ENCODE peak calls at places on chromosomes 7 and 10, in seven cellular contexts. One of them, this sample, is unnamed.

GRCh38 chr7:149147730-149148653 is 739 bp downstream of the ZNF398 start:
- DNase-seq in aorta: peak; percentile 72
- DNase-seq in cardiac muscle cell: peak; percentile 53
- DNase-seq in heart right ventricle: peak; percentile 36
- DNase-seq in adrenal gland: peak; percentile 72
- DNase-seq in HepG2: peak; percentile 10
- DNase-seq in ovary: peak; percentile 58
- DNase-seq in this sample: no peak

GRCh38 chr7:98647326-98647725 is 30.2 kb downstream of the NPTX2 start:
- DNase-seq in aorta: no peak
- DNase-seq in cardiac muscle cell: no peak
- DNase-seq in heart right ventricle: no peak
- DNase-seq in adrenal gland: no peak
- DNase-seq in HepG2: no peak
- DNase-seq in ovary: no peak
- DNase-seq in this sample: no peak

GRCh38 chr10:101485207-101485606 is 102.8 kb downstream of the POLL start:
- DNase-seq in aorta: no peak
- DNase-seq in cardiac muscle cell: no peak
- DNase-seq in heart right ventricle: no peak
- DNase-seq in adrenal gland: no peak
- DNase-seq in HepG2: no peak
- DNase-seq in ovary: no peak
- DNase-seq in this sample: no peak

GRCh38 chr7:95317546-95317945 is 6.8 kb downstream of the PON1 start:
- DNase-seq in aorta: no peak
- DNase-seq in cardiac muscle cell: no peak
- DNase-seq in heart right ventricle: no peak
- DNase-seq in adrenal gland: no peak
- DNase-seq in HepG2: no peak
- DNase-seq in ovary: no peak
- DNase-seq in this sample: no peak

GRCh38 chr10:110725809-110726641 is 81.9 kb downstream of the RBM20 start:
- DNase-seq in aorta: no peak
- DNase-seq in cardiac muscle cell: peak; percentile 38
- DNase-seq in heart right ventricle: no peak
- DNase-seq in adrenal gland: no peak
- DNase-seq in HepG2: no peak
- DNase-seq in ovary: no peak
- DNase-seq in this sample: no peak

GRCh38 chr10:47303866-47304265 is 3.9 kb downstream of the GDF10 start:
- DNase-seq in aorta: no peak
- DNase-seq in cardiac muscle cell: no peak
- DNase-seq in heart right ventricle: no peak
- DNase-seq in adrenal gland: no peak
- DNase-seq in HepG2: no peak
- DNase-seq in ovary: no peak
- DNase-seq in this sample: no peak

GRCh38 chr7:150847536-150847935 is 4.8 kb upstream of the AOC1 start:
- DNase-seq in aorta: no peak
- DNase-seq in cardiac muscle cell: no peak
- DNase-seq in heart right ventricle: no peak
- DNase-seq in adrenal gland: no peak
- DNase-seq in HepG2: no peak
- DNase-seq in ovary: no peak
- DNase-seq in this sample: no peak

GRCh38 chr10:88385601-88386203 is 197.4 kb downstream of the RNLS start:
- DNase-seq in aorta: peak; percentile 47
- DNase-seq in cardiac muscle cell: no peak
- DNase-seq in heart right ventricle: no peak
- DNase-seq in adrenal gland: no peak
- DNase-seq in HepG2: peak; percentile 27
- DNase-seq in ovary: peak; percentile 37
- DNase-seq in this sample: peak; percentile 75

GRCh38 chr7:130732980-130733865 is 784 bp downstream of the KLF14 start:
- DNase-seq in aorta: peak; percentile 45
- DNase-seq in cardiac muscle cell: no peak
- DNase-seq in heart right ventricle: no peak
- DNase-seq in adrenal gland: peak; percentile 68
- DNase-seq in HepG2: no peak
- DNase-seq in ovary: peak; percentile 45
- DNase-seq in this sample: peak; percentile 8

GRCh38 chr7:130734525-130735272 is 692 bp upstream of the KLF14 start:
- DNase-seq in aorta: no peak
- DNase-seq in cardiac muscle cell: peak; percentile 14
- DNase-seq in heart right ventricle: no peak
- DNase-seq in adrenal gland: no peak
- DNase-seq in HepG2: no peak
- DNase-seq in ovary: no peak
- DNase-seq in this sample: no peak

GRCh38 chr7:130733866-130734524 is at the start of gene KLF14:
- DNase-seq in aorta: no peak
- DNase-seq in cardiac muscle cell: peak; percentile 20
- DNase-seq in heart right ventricle: no peak
- DNase-seq in adrenal gland: peak; percentile 77
- DNase-seq in HepG2: no peak
- DNase-seq in ovary: peak; percentile 54
- DNase-seq in this sample: peak; percentile 10

GRCh38 chr7:130736298-130736900 is 2.4 kb upstream of the KLF14 start:
- DNase-seq in aorta: no peak
- DNase-seq in cardiac muscle cell: no peak
- DNase-seq in heart right ventricle: no peak
- DNase-seq in adrenal gland: no peak
- DNase-seq in HepG2: no peak
- DNase-seq in ovary: no peak
- DNase-seq in this sample: no peak

DNA sequence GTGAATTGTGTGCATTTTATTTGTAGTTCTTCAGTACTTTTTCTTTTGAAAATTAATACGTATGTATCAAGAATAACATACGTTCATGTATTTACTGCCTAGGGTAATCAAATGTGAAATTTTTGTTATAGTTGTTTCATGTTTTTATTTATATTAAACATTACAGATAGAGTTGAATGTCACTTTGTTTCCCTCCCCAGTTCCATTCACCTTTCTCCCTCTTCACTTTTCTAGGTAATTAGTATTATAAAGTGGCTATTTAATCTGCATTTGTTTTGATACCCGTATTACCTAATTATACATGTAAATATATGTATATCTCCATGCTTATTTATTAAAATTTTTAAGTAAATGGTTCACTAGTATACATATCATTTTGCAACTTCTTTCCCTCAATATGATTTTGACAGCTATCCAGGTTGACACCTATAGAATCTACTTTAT is 1.3 kb upstream of the KLF14 start:
- DNase-seq in aorta: no peak
- DNase-seq in cardiac muscle cell: no peak
- DNase-seq in heart right ventricle: no peak
- DNase-seq in adrenal gland: no peak
- DNase-seq in HepG2: no peak
- DNase-seq in ovary: no peak
- DNase-seq in this sample: no peak
- H3K27me3 ChIP-seq in aorta: no peaks in the 10 kb centered on the region
- H3K27me3 ChIP-seq in cardiac muscle cell: peaks cover 100% of the 10 kb centered on the region
- H3K27me3 ChIP-seq in heart right ventricle: peaks cover 100% of the 10 kb centered on the region
- H3K27me3 ChIP-seq in adrenal gland: peaks cover 8% of the 10 kb centered on the region
- H3K27me3 ChIP-seq in HepG2: peaks cover 57% of the 10 kb centered on the region
- H3K27me3 ChIP-seq in ovary: no peaks in the 10 kb centered on the region
- H3K27me3 ChIP-seq in this sample: peaks cover 36% of the 10 kb centered on the region

GRCh38 chr10:70771311-70772194 is 13.6 kb downstream of the TBATA start:
- DNase-seq in aorta: no peak
- DNase-seq in cardiac muscle cell: no peak
- DNase-seq in heart right ventricle: no peak
- DNase-seq in adrenal gland: no peak
- DNase-seq in HepG2: no peak
- DNase-seq in ovary: peak; percentile 13
- DNase-seq in this sample: no peak

GRCh38 chr10:70770001-70770400 is 15.2 kb downstream of the TBATA start:
- DNase-seq in aorta: no peak
- DNase-seq in cardiac muscle cell: no peak
- DNase-seq in heart right ventricle: no peak
- DNase-seq in adrenal gland: no peak
- DNase-seq in HepG2: no peak
- DNase-seq in ovary: no peak
- DNase-seq in this sample: no peak

GRCh38 chr10:70772627-70773026 is 12.6 kb downstream of the TBATA start:
- DNase-seq in aorta: no peak
- DNase-seq in cardiac muscle cell: no peak
- DNase-seq in heart right ventricle: no peak
- DNase-seq in adrenal gland: no peak
- DNase-seq in HepG2: no peak
- DNase-seq in ovary: no peak
- DNase-seq in this sample: no peak

GRCh38 chr10:70765794-70766594 is 19.2 kb downstream of the TBATA start:
- DNase-seq in aorta: no peak
- DNase-seq in cardiac muscle cell: no peak
- DNase-seq in heart right ventricle: no peak
- DNase-seq in adrenal gland: no peak
- DNase-seq in HepG2: no peak
- DNase-seq in ovary: no peak
- DNase-seq in this sample: no peak

DNA sequence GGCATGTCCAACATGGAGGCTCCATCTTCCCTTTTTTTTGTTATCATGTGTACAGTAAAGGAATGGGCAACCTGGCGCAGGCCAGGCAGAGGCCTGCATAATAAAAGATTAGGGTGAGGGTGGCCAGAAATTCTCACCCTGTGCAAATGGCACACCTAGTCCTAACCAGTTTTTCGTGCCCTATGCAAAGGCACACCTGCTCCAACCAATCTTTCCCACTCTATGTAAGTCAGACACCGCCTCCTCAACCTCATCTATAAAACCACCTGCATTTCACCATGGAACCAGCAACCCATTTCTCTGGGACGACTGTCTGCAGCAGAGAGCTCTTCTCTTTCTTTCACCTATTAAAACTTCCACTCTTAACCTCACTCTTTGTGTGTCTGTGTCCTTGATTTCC is 16.1 kb downstream of the TBATA start:
- DNase-seq in aorta: no peak
- DNase-seq in cardiac muscle cell: no peak
- DNase-seq in heart right ventricle: no peak
- DNase-seq in adrenal gland: no peak
- DNase-seq in HepG2: no peak
- DNase-seq in ovary: no peak
- DNase-seq in this sample: no peak
- H3K27me3 ChIP-seq in aorta: no peaks in the 10 kb centered on the region
- H3K27me3 ChIP-seq in cardiac muscle cell: no peaks in the 10 kb centered on the region
- H3K27me3 ChIP-seq in heart right ventricle: peaks cover 4% of the 10 kb centered on the region
- H3K27me3 ChIP-seq in adrenal gland: no peaks in the 10 kb centered on the region
- H3K27me3 ChIP-seq in HepG2: peaks cover 26% of the 10 kb centered on the region
- H3K27me3 ChIP-seq in ovary: no peaks in the 10 kb centered on the region
- H3K27me3 ChIP-seq in this sample: no peaks in the 10 kb centered on the region

DNA sequence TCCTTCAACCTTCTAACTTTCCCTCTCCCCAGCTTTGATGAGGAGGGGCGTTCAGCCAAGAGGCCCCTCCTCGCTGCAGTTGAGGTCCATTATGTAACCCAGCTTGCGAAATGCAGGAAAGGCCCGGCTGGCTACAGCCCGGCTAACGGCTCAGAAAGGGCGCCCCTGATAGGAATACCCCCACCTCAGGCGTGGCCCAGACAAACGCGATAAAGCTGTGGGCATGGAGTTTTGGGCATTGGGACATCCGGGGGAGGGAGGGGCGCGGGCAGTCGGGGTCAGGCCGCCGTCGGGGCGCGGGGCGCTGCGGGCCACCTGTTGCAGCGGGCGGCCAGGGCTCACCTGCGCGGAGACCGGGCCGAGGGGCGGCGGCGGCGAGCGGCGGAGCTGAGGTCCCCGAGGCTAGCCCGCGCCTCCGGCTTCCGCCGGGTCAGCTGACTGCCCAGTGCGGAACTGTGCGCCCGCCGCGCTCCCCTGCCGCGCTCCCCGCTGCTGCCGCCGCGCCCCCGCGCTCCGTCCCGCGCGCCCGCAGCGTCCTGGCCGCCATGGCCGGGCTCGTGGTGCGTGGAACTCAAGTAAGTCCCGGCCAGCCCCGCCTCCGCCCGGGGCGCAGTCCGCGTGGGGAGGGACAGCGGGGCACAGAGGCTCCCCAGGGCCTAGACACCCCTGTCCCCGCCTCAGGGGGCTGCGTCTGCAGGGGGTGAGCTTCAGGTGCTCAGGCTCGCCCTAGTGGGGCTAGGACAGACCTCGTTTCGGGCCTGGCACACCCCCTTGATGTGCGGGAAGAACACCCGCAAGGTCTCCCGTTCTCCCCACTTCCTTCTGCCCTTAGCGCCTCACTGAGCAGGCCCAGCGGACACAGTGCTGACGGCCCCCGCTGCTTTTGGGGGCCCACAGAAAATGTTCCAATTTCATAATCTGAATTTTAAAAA is at the start of gene LRMDA:
- DNase-seq in aorta: peak; percentile 74
- DNase-seq in cardiac muscle cell: peak; percentile 52
- DNase-seq in heart right ventricle: peak; percentile 29
- DNase-seq in adrenal gland: peak; percentile 71
- DNase-seq in HepG2: peak; percentile 83
- DNase-seq in ovary: peak; percentile 79
- DNase-seq in this sample: no peak
- H3K27me3 ChIP-seq in aorta: no peaks in the 10 kb centered on the region
- H3K27me3 ChIP-seq in cardiac muscle cell: peaks cover 26% of the 10 kb centered on the region
- H3K27me3 ChIP-seq in heart right ventricle: no peaks in the 10 kb centered on the region
- H3K27me3 ChIP-seq in adrenal gland: no peaks in the 10 kb centered on the region
- H3K27me3 ChIP-seq in HepG2: no peaks in the 10 kb centered on the region
- H3K27me3 ChIP-seq in ovary: no peaks in the 10 kb centered on the region
- H3K27me3 ChIP-seq in this sample: no peaks in the 10 kb centered on the region

GRCh38 chr7:22572937-22573336 is 72.9 kb upstream of the STEAP1B start:
- DNase-seq in aorta: no peak
- DNase-seq in cardiac muscle cell: no peak
- DNase-seq in heart right ventricle: no peak
- DNase-seq in adrenal gland: no peak
- DNase-seq in HepG2: no peak
- DNase-seq in ovary: no peak
- DNase-seq in this sample: no peak
- H3K27me3 ChIP-seq in aorta: no peaks in the 10 kb centered on the region
- H3K27me3 ChIP-seq in cardiac muscle cell: no peaks in the 10 kb centered on the region
- H3K27me3 ChIP-seq in heart right ventricle: no peaks in the 10 kb centered on the region
- H3K27me3 ChIP-seq in adrenal gland: no peaks in the 10 kb centered on the region
- H3K27me3 ChIP-seq in HepG2: peaks cover 36% of the 10 kb centered on the region
- H3K27me3 ChIP-seq in ovary: no peaks in the 10 kb centered on the region
- H3K27me3 ChIP-seq in this sample: no peaks in the 10 kb centered on the region

GRCh38 chr10:48821111-48821510 is 118.5 kb downstream of the LRRC18 start:
- DNase-seq in aorta: no peak
- DNase-seq in cardiac muscle cell: no peak
- DNase-seq in heart right ventricle: no peak
- DNase-seq in adrenal gland: no peak
- DNase-seq in HepG2: no peak
- DNase-seq in ovary: no peak
- DNase-seq in this sample: no peak
- H3K27me3 ChIP-seq in aorta: no peaks in the 10 kb centered on the region
- H3K27me3 ChIP-seq in cardiac muscle cell: peaks cover 14% of the 10 kb centered on the region
- H3K27me3 ChIP-seq in heart right ventricle: no peaks in the 10 kb centered on the region
- H3K27me3 ChIP-seq in adrenal gland: no peaks in the 10 kb centered on the region
- H3K27me3 ChIP-seq in HepG2: peaks cover 18% of the 10 kb centered on the region
- H3K27me3 ChIP-seq in ovary: no peaks in the 10 kb centered on the region
- H3K27me3 ChIP-seq in this sample: peaks cover 40% of the 10 kb centered on the region

GRCh38 chr7:25455649-25456251 is 227.5 kb upstream of the NPVF start:
- DNase-seq in aorta: no peak
- DNase-seq in cardiac muscle cell: no peak
- DNase-seq in heart right ventricle: no peak
- DNase-seq in adrenal gland: no peak
- DNase-seq in HepG2: no peak
- DNase-seq in ovary: no peak
- DNase-seq in this sample: no peak
- H3K27me3 ChIP-seq in aorta: no peaks in the 10 kb centered on the region
- H3K27me3 ChIP-seq in cardiac muscle cell: no peaks in the 10 kb centered on the region
- H3K27me3 ChIP-seq in heart right ventricle: no peaks in the 10 kb centered on the region
- H3K27me3 ChIP-seq in adrenal gland: no peaks in the 10 kb centered on the region
- H3K27me3 ChIP-seq in HepG2: peaks cover 27% of the 10 kb centered on the region
- H3K27me3 ChIP-seq in ovary: no peaks in the 10 kb centered on the region
- H3K27me3 ChIP-seq in this sample: peaks cover 48% of the 10 kb centered on the region

GRCh38 chr10:130511801-130512200 is 375.6 kb downstream of the GLRX3 start:
- DNase-seq in aorta: no peak
- DNase-seq in cardiac muscle cell: no peak
- DNase-seq in heart right ventricle: no peak
- DNase-seq in adrenal gland: no peak
- DNase-seq in HepG2: no peak
- DNase-seq in ovary: no peak
- DNase-seq in this sample: no peak
- H3K27me3 ChIP-seq in aorta: no peaks in the 10 kb centered on the region
- H3K27me3 ChIP-seq in cardiac muscle cell: no peaks in the 10 kb centered on the region
- H3K27me3 ChIP-seq in heart right ventricle: peaks cover 45% of the 10 kb centered on the region
- H3K27me3 ChIP-seq in adrenal gland: peaks cover 10% of the 10 kb centered on the region
- H3K27me3 ChIP-seq in HepG2: peaks cover 42% of the 10 kb centered on the region
- H3K27me3 ChIP-seq in ovary: no peaks in the 10 kb centered on the region
- H3K27me3 ChIP-seq in this sample: no peaks in the 10 kb centered on the region

This sample was measured in HCT116.